ENCODE peak calls at places on chromosomes 7 and 10, in eight cellular contexts. One of them, this sample, is unnamed.

GRCh38 chr10:127880557-127880956 is 12.2 kb downstream of the CLRN3 start:
- DNase-seq in fibroblast of lung: no peak
- DNase-seq in sciatic nerve: no peak
- DNase-seq in stimulated activated CD8-positive, alpha-beta memory T cell treated with anti-CD3 and anti-CD28 coated beads, Interleukin-15, amount 100 ng/mL, for 24 hours: no peak
- DNase-seq in stimulated activated effector memory CD8-positive, alpha-beta T cell treated with anti-CD3 and anti-CD28 coated beads, Interleukin-12 subunit alpha, Interleukin-12 subunit beta, amount 100 ng/mL, for 72 hours: no peak
- DNase-seq in T-helper 17 cell: no peak
- DNase-seq in activated gamma-delta T cell treated with anti-CD3 and anti-CD28 coated beads, Interleukin-2, amount 50 U/mL, for 16 hours: no peak
- DNase-seq in HT1080: no peak
- DNase-seq in this sample: no peak

GRCh38 chr10:121531076-121531829 is 67.0 kb downstream of the FGFR2 start:
- DNase-seq in fibroblast of lung: no peak
- DNase-seq in sciatic nerve: no peak
- DNase-seq in stimulated activated CD8-positive, alpha-beta memory T cell treated with anti-CD3 and anti-CD28 coated beads, Interleukin-15, amount 100 ng/mL, for 24 hours: no peak
- DNase-seq in stimulated activated effector memory CD8-positive, alpha-beta T cell treated with anti-CD3 and anti-CD28 coated beads, Interleukin-12 subunit alpha, Interleukin-12 subunit beta, amount 100 ng/mL, for 72 hours: no peak
- DNase-seq in T-helper 17 cell: no peak
- DNase-seq in activated gamma-delta T cell treated with anti-CD3 and anti-CD28 coated beads, Interleukin-2, amount 50 U/mL, for 16 hours: no peak
- DNase-seq in HT1080: no peak
- DNase-seq in this sample: no peak

GRCh38 chr7:5296627-5297226 is 14.0 kb downstream of the SLC29A4 start:
- DNase-seq in fibroblast of lung: no peak
- DNase-seq in sciatic nerve: no peak
- DNase-seq in stimulated activated CD8-positive, alpha-beta memory T cell treated with anti-CD3 and anti-CD28 coated beads, Interleukin-15, amount 100 ng/mL, for 24 hours: peak
- DNase-seq in stimulated activated effector memory CD8-positive, alpha-beta T cell treated with anti-CD3 and anti-CD28 coated beads, Interleukin-12 subunit alpha, Interleukin-12 subunit beta, amount 100 ng/mL, for 72 hours: peak
- DNase-seq in T-helper 17 cell: peak
- DNase-seq in activated gamma-delta T cell treated with anti-CD3 and anti-CD28 coated beads, Interleukin-2, amount 50 U/mL, for 16 hours: peak
- DNase-seq in HT1080: no peak
- DNase-seq in this sample: no peak

GRCh38 chr7:46156039-46156438 is 235.0 kb upstream of the IGFBP3 start:
- DNase-seq in fibroblast of lung: no peak
- DNase-seq in sciatic nerve: no peak
- DNase-seq in stimulated activated CD8-positive, alpha-beta memory T cell treated with anti-CD3 and anti-CD28 coated beads, Interleukin-15, amount 100 ng/mL, for 24 hours: no peak
- DNase-seq in stimulated activated effector memory CD8-positive, alpha-beta T cell treated with anti-CD3 and anti-CD28 coated beads, Interleukin-12 subunit alpha, Interleukin-12 subunit beta, amount 100 ng/mL, for 72 hours: no peak
- DNase-seq in T-helper 17 cell: no peak
- DNase-seq in activated gamma-delta T cell treated with anti-CD3 and anti-CD28 coated beads, Interleukin-2, amount 50 U/mL, for 16 hours: no peak
- DNase-seq in HT1080: no peak
- DNase-seq in this sample: no peak

GRCh38 chr10:14345262-14345661 is 14.5 kb upstream of the FRMD4A start:
- DNase-seq in fibroblast of lung: no peak
- DNase-seq in sciatic nerve: no peak
- DNase-seq in stimulated activated CD8-positive, alpha-beta memory T cell treated with anti-CD3 and anti-CD28 coated beads, Interleukin-15, amount 100 ng/mL, for 24 hours: no peak
- DNase-seq in stimulated activated effector memory CD8-positive, alpha-beta T cell treated with anti-CD3 and anti-CD28 coated beads, Interleukin-12 subunit alpha, Interleukin-12 subunit beta, amount 100 ng/mL, for 72 hours: no peak
- DNase-seq in T-helper 17 cell: no peak
- DNase-seq in activated gamma-delta T cell treated with anti-CD3 and anti-CD28 coated beads, Interleukin-2, amount 50 U/mL, for 16 hours: no peak
- DNase-seq in HT1080: no peak
- DNase-seq in this sample: no peak

GRCh38 chr10:71344916-71345557 is 26.0 kb downstream of the SLC29A3 start:
- DNase-seq in fibroblast of lung: no peak
- DNase-seq in sciatic nerve: no peak
- DNase-seq in stimulated activated CD8-positive, alpha-beta memory T cell treated with anti-CD3 and anti-CD28 coated beads, Interleukin-15, amount 100 ng/mL, for 24 hours: no peak
- DNase-seq in stimulated activated effector memory CD8-positive, alpha-beta T cell treated with anti-CD3 and anti-CD28 coated beads, Interleukin-12 subunit alpha, Interleukin-12 subunit beta, amount 100 ng/mL, for 72 hours: no peak
- DNase-seq in T-helper 17 cell: no peak
- DNase-seq in activated gamma-delta T cell treated with anti-CD3 and anti-CD28 coated beads, Interleukin-2, amount 50 U/mL, for 16 hours: no peak
- DNase-seq in HT1080: no peak
- DNase-seq in this sample: no peak

GRCh38 chr10:70578371-70578947 is 24.1 kb downstream of the PRF1 start:
- DNase-seq in fibroblast of lung: peak
- DNase-seq in sciatic nerve: no peak
- DNase-seq in stimulated activated CD8-positive, alpha-beta memory T cell treated with anti-CD3 and anti-CD28 coated beads, Interleukin-15, amount 100 ng/mL, for 24 hours: no peak
- DNase-seq in stimulated activated effector memory CD8-positive, alpha-beta T cell treated with anti-CD3 and anti-CD28 coated beads, Interleukin-12 subunit alpha, Interleukin-12 subunit beta, amount 100 ng/mL, for 72 hours: peak
- DNase-seq in T-helper 17 cell: no peak
- DNase-seq in activated gamma-delta T cell treated with anti-CD3 and anti-CD28 coated beads, Interleukin-2, amount 50 U/mL, for 16 hours: peak
- DNase-seq in HT1080: peak
- DNase-seq in this sample: peak

GRCh38 chr10:93718937-93719725 is 16.7 kb upstream of the FRA10AC1 start:
- DNase-seq in fibroblast of lung: no peak
- DNase-seq in sciatic nerve: no peak
- DNase-seq in stimulated activated CD8-positive, alpha-beta memory T cell treated with anti-CD3 and anti-CD28 coated beads, Interleukin-15, amount 100 ng/mL, for 24 hours: no peak
- DNase-seq in stimulated activated effector memory CD8-positive, alpha-beta T cell treated with anti-CD3 and anti-CD28 coated beads, Interleukin-12 subunit alpha, Interleukin-12 subunit beta, amount 100 ng/mL, for 72 hours: no peak
- DNase-seq in T-helper 17 cell: no peak
- DNase-seq in activated gamma-delta T cell treated with anti-CD3 and anti-CD28 coated beads, Interleukin-2, amount 50 U/mL, for 16 hours: no peak
- DNase-seq in HT1080: no peak
- DNase-seq in this sample: no peak

GRCh38 chr7:43461349-43462024 is 121.4 kb upstream of the STK17A start:
- DNase-seq in fibroblast of lung: no peak
- DNase-seq in sciatic nerve: no peak
- DNase-seq in stimulated activated CD8-positive, alpha-beta memory T cell treated with anti-CD3 and anti-CD28 coated beads, Interleukin-15, amount 100 ng/mL, for 24 hours: no peak
- DNase-seq in stimulated activated effector memory CD8-positive, alpha-beta T cell treated with anti-CD3 and anti-CD28 coated beads, Interleukin-12 subunit alpha, Interleukin-12 subunit beta, amount 100 ng/mL, for 72 hours: no peak
- DNase-seq in T-helper 17 cell: no peak
- DNase-seq in activated gamma-delta T cell treated with anti-CD3 and anti-CD28 coated beads, Interleukin-2, amount 50 U/mL, for 16 hours: no peak
- DNase-seq in HT1080: no peak
- DNase-seq in this sample: no peak

GRCh38 chr10:129992356-129992755 is 28.3 kb upstream of the EBF3 start:
- DNase-seq in fibroblast of lung: no peak
- DNase-seq in sciatic nerve: no peak
- DNase-seq in stimulated activated CD8-positive, alpha-beta memory T cell treated with anti-CD3 and anti-CD28 coated beads, Interleukin-15, amount 100 ng/mL, for 24 hours: no peak
- DNase-seq in stimulated activated effector memory CD8-positive, alpha-beta T cell treated with anti-CD3 and anti-CD28 coated beads, Interleukin-12 subunit alpha, Interleukin-12 subunit beta, amount 100 ng/mL, for 72 hours: no peak
- DNase-seq in T-helper 17 cell: no peak
- DNase-seq in activated gamma-delta T cell treated with anti-CD3 and anti-CD28 coated beads, Interleukin-2, amount 50 U/mL, for 16 hours: no peak
- DNase-seq in HT1080: no peak
- DNase-seq in this sample: no peak

This sample was measured in aorta.